ENCODE peak calls at places on chromosomes 11 and 22, in five cellular contexts. C is heart left ventricle; Y is stimulated activated CD8-positive, alpha-beta memory T cell treated with anti-CD3 and anti-CD28 coated beads, Interleukin-4, amount 100 ng/mL, for 4 hours; S is GM20000; V is activated B cell treated with CpG ODN at 0.5 μM for 24 hours. B is an unnamed sample.

GRCh38 chr22:31676700-31677099 is 14.7 kb upstream of the PISD start:
- DNase-seq in C (peak), Y (peak), S (peak), V (peak), B (peak)

GRCh38 chr11:66107600-66108151 is 37.6 kb downstream of the PACS1 start:
- DNase-seq in C (no peak), Y (no peak), S (no peak), V (no peak), B (no peak)

GRCh38 chr11:40125054-40125453 is 1334.4 kb downstream of the LRRC4C start:
- DNase-seq in C (no peak), Y (no peak), S (no peak), V (no peak), B (no peak)

GRCh38 chr11:44930588-44931302 is 19.9 kb downstream of the TP53I11 start:
- DNase-seq in C (no peak), Y (no peak), S (no peak), V (no peak), B (no peak)

GRCh38 chr11:12175694-12176241 is 65.4 kb downstream of the MICAL2 start:
- DNase-seq in C (no peak), Y (no peak), S (no peak), V (no peak), B (peak)

GRCh38 chr11:126348806-126349582 is 6.5 kb upstream of the ST3GAL4 start:
- DNase-seq in C (no peak), Y (no peak), S (no peak), V (no peak), B (no peak)

GRCh38 chr11:68146704-68147474 is 25.7 kb upstream of the CHKA start:
- DNase-seq in C (peak), Y (no peak), S (no peak), V (no peak), B (peak)

GRCh38 chr11:123543796-123544195 is 110.6 kb downstream of the SCN3B start:
- DNase-seq in C (no peak), Y (no peak), S (no peak), V (no peak), B (no peak)

GRCh38 chr11:123509737-123510578 is 79.9 kb downstream of the GRAMD1B start:
- DNase-seq in C (no peak), Y (no peak), S (no peak), V (no peak), B (no peak)

B was measured in MG63.